ENCODE peak calls at places on chromosomes 13 and 19, in seven cellular contexts. One of them, this sample, is unnamed.

GRCh38 chr13:81957121-81957520 is 1616.2 kb upstream of the SPRY2 start:
- DNase-seq in tibial artery: no peak
- DNase-seq in A549: no peak
- DNase-seq in stimulated activated CD8-positive, alpha-beta memory T cell treated with anti-CD3 and anti-CD28 coated beads, Interleukin-4, amount 100 ng/mL, for 48 hours: no peak
- DNase-seq in CD4-positive, alpha-beta memory T cell: no peak
- DNase-seq in activated naive CD8-positive, alpha-beta T cell treated with anti-CD3 and anti-CD28 coated beads for 36 hours: no peak
- DNase-seq in ovary: no peak
- DNase-seq in this sample: no peak

GRCh38 chr13:25170554-25171107 is 1.5 kb downstream of the AMER2 start:
- DNase-seq in tibial artery: no peak
- DNase-seq in A549: no peak
- DNase-seq in stimulated activated CD8-positive, alpha-beta memory T cell treated with anti-CD3 and anti-CD28 coated beads, Interleukin-4, amount 100 ng/mL, for 48 hours: no peak
- DNase-seq in CD4-positive, alpha-beta memory T cell: no peak
- DNase-seq in activated naive CD8-positive, alpha-beta T cell treated with anti-CD3 and anti-CD28 coated beads for 36 hours: peak; percentile 11
- DNase-seq in ovary: no peak
- DNase-seq in this sample: no peak

GRCh38 chr19:33770107-33770506 is 26.6 kb upstream of the KCTD15 start:
- DNase-seq in tibial artery: no peak
- DNase-seq in A549: no peak
- DNase-seq in stimulated activated CD8-positive, alpha-beta memory T cell treated with anti-CD3 and anti-CD28 coated beads, Interleukin-4, amount 100 ng/mL, for 48 hours: no peak
- DNase-seq in CD4-positive, alpha-beta memory T cell: no peak
- DNase-seq in activated naive CD8-positive, alpha-beta T cell treated with anti-CD3 and anti-CD28 coated beads for 36 hours: no peak
- DNase-seq in ovary: no peak
- DNase-seq in this sample: no peak

GRCh38 chr13:34751492-34751891 is 190.6 kb upstream of the NBEA start:
- DNase-seq in tibial artery: no peak
- DNase-seq in A549: no peak
- DNase-seq in stimulated activated CD8-positive, alpha-beta memory T cell treated with anti-CD3 and anti-CD28 coated beads, Interleukin-4, amount 100 ng/mL, for 48 hours: no peak
- DNase-seq in CD4-positive, alpha-beta memory T cell: no peak
- DNase-seq in activated naive CD8-positive, alpha-beta T cell treated with anti-CD3 and anti-CD28 coated beads for 36 hours: no peak
- DNase-seq in ovary: no peak
- DNase-seq in this sample: no peak

GRCh38 chr19:10417598-10418280 is 2.6 kb upstream of the PDE4A start:
- DNase-seq in tibial artery: no peak
- DNase-seq in A549: no peak
- DNase-seq in stimulated activated CD8-positive, alpha-beta memory T cell treated with anti-CD3 and anti-CD28 coated beads, Interleukin-4, amount 100 ng/mL, for 48 hours: peak; percentile 43
- DNase-seq in CD4-positive, alpha-beta memory T cell: no peak
- DNase-seq in activated naive CD8-positive, alpha-beta T cell treated with anti-CD3 and anti-CD28 coated beads for 36 hours: no peak
- DNase-seq in ovary: no peak
- DNase-seq in this sample: no peak

GRCh38 chr19:48424694-48425219 is 21.0 kb upstream of the GRWD1 start:
- DNase-seq in tibial artery: no peak
- DNase-seq in A549: peak; percentile 87
- DNase-seq in stimulated activated CD8-positive, alpha-beta memory T cell treated with anti-CD3 and anti-CD28 coated beads, Interleukin-4, amount 100 ng/mL, for 48 hours: no peak
- DNase-seq in CD4-positive, alpha-beta memory T cell: no peak
- DNase-seq in activated naive CD8-positive, alpha-beta T cell treated with anti-CD3 and anti-CD28 coated beads for 36 hours: no peak
- DNase-seq in ovary: no peak
- DNase-seq in this sample: peak; percentile 78

GRCh38 chr19:36032251-36033104 is at the start of gene CLIP3:
- DNase-seq in tibial artery: peak; percentile 86
- DNase-seq in A549: no peak
- DNase-seq in stimulated activated CD8-positive, alpha-beta memory T cell treated with anti-CD3 and anti-CD28 coated beads, Interleukin-4, amount 100 ng/mL, for 48 hours: peak; percentile 74
- DNase-seq in CD4-positive, alpha-beta memory T cell: no peak
- DNase-seq in activated naive CD8-positive, alpha-beta T cell treated with anti-CD3 and anti-CD28 coated beads for 36 hours: peak; percentile 47
- DNase-seq in ovary: peak; percentile 85
- DNase-seq in this sample: peak; percentile 96

GRCh38 chr13:75961911-75962310 is 325.8 kb downstream of the LMO7 start:
- DNase-seq in tibial artery: no peak
- DNase-seq in A549: no peak
- DNase-seq in stimulated activated CD8-positive, alpha-beta memory T cell treated with anti-CD3 and anti-CD28 coated beads, Interleukin-4, amount 100 ng/mL, for 48 hours: no peak
- DNase-seq in CD4-positive, alpha-beta memory T cell: no peak
- DNase-seq in activated naive CD8-positive, alpha-beta T cell treated with anti-CD3 and anti-CD28 coated beads for 36 hours: no peak
- DNase-seq in ovary: no peak
- DNase-seq in this sample: no peak

GRCh38 chr13:24328145-24328544 is 18.8 kb downstream of the C1QTNF9 start:
- DNase-seq in tibial artery: no peak
- DNase-seq in A549: no peak
- DNase-seq in stimulated activated CD8-positive, alpha-beta memory T cell treated with anti-CD3 and anti-CD28 coated beads, Interleukin-4, amount 100 ng/mL, for 48 hours: no peak
- DNase-seq in CD4-positive, alpha-beta memory T cell: no peak
- DNase-seq in activated naive CD8-positive, alpha-beta T cell treated with anti-CD3 and anti-CD28 coated beads for 36 hours: no peak
- DNase-seq in ovary: no peak
- DNase-seq in this sample: no peak

GRCh38 chr19:57643734-57644133 is 10.8 kb downstream of the ZNF211 start:
- DNase-seq in tibial artery: no peak
- DNase-seq in A549: no peak
- DNase-seq in stimulated activated CD8-positive, alpha-beta memory T cell treated with anti-CD3 and anti-CD28 coated beads, Interleukin-4, amount 100 ng/mL, for 48 hours: no peak
- DNase-seq in CD4-positive, alpha-beta memory T cell: no peak
- DNase-seq in activated naive CD8-positive, alpha-beta T cell treated with anti-CD3 and anti-CD28 coated beads for 36 hours: no peak
- DNase-seq in ovary: no peak
- DNase-seq in this sample: no peak

GRCh38 chr19:7904074-7905020 is 670 bp downstream of the MAP2K7 start:
- DNase-seq in tibial artery: peak; percentile 81
- DNase-seq in A549: no peak
- DNase-seq in stimulated activated CD8-positive, alpha-beta memory T cell treated with anti-CD3 and anti-CD28 coated beads, Interleukin-4, amount 100 ng/mL, for 48 hours: peak; percentile 67
- DNase-seq in CD4-positive, alpha-beta memory T cell: peak; percentile 93
- DNase-seq in activated naive CD8-positive, alpha-beta T cell treated with anti-CD3 and anti-CD28 coated beads for 36 hours: peak; percentile 70
- DNase-seq in ovary: peak; percentile 67
- DNase-seq in this sample: no peak

GRCh38 chr13:29892149-29892548 is 41.7 kb upstream of the UBL3 start:
- DNase-seq in tibial artery: no peak
- DNase-seq in A549: no peak
- DNase-seq in stimulated activated CD8-positive, alpha-beta memory T cell treated with anti-CD3 and anti-CD28 coated beads, Interleukin-4, amount 100 ng/mL, for 48 hours: no peak
- DNase-seq in CD4-positive, alpha-beta memory T cell: no peak
- DNase-seq in activated naive CD8-positive, alpha-beta T cell treated with anti-CD3 and anti-CD28 coated beads for 36 hours: no peak
- DNase-seq in ovary: no peak
- DNase-seq in this sample: no peak

GRCh38 chr13:33119886-33120543 is 103.8 kb downstream of the KL start:
- DNase-seq in tibial artery: no peak
- DNase-seq in A549: peak; percentile 24
- DNase-seq in stimulated activated CD8-positive, alpha-beta memory T cell treated with anti-CD3 and anti-CD28 coated beads, Interleukin-4, amount 100 ng/mL, for 48 hours: no peak
- DNase-seq in CD4-positive, alpha-beta memory T cell: no peak
- DNase-seq in activated naive CD8-positive, alpha-beta T cell treated with anti-CD3 and anti-CD28 coated beads for 36 hours: no peak
- DNase-seq in ovary: no peak
- DNase-seq in this sample: peak; percentile 35

GRCh38 chr19:964116-964520 is 20.0 kb upstream of the WDR18 start:
- DNase-seq in tibial artery: no peak
- DNase-seq in A549: no peak
- DNase-seq in stimulated activated CD8-positive, alpha-beta memory T cell treated with anti-CD3 and anti-CD28 coated beads, Interleukin-4, amount 100 ng/mL, for 48 hours: no peak
- DNase-seq in CD4-positive, alpha-beta memory T cell: no peak
- DNase-seq in activated naive CD8-positive, alpha-beta T cell treated with anti-CD3 and anti-CD28 coated beads for 36 hours: no peak
- DNase-seq in ovary: no peak
- DNase-seq in this sample: no peak

GRCh38 chr13:109924376-109924775 is 138.0 kb upstream of the IRS2 start:
- DNase-seq in tibial artery: no peak
- DNase-seq in A549: no peak
- DNase-seq in stimulated activated CD8-positive, alpha-beta memory T cell treated with anti-CD3 and anti-CD28 coated beads, Interleukin-4, amount 100 ng/mL, for 48 hours: no peak
- DNase-seq in CD4-positive, alpha-beta memory T cell: no peak
- DNase-seq in activated naive CD8-positive, alpha-beta T cell treated with anti-CD3 and anti-CD28 coated beads for 36 hours: no peak
- DNase-seq in ovary: no peak
- DNase-seq in this sample: no peak

GRCh38 chr19:11421607-11422098 is 2.5 kb upstream of the RGL3 start:
- DNase-seq in tibial artery: peak; percentile 74
- DNase-seq in A549: peak; percentile 6
- DNase-seq in stimulated activated CD8-positive, alpha-beta memory T cell treated with anti-CD3 and anti-CD28 coated beads, Interleukin-4, amount 100 ng/mL, for 48 hours: peak; percentile 78
- DNase-seq in CD4-positive, alpha-beta memory T cell: no peak
- DNase-seq in activated naive CD8-positive, alpha-beta T cell treated with anti-CD3 and anti-CD28 coated beads for 36 hours: peak; percentile 43
- DNase-seq in ovary: no peak
- DNase-seq in this sample: no peak

GRCh38 chr13:30864352-30865130 is 41.5 kb upstream of the MEDAG start:
- DNase-seq in tibial artery: peak; percentile 66
- DNase-seq in A549: no peak
- DNase-seq in stimulated activated CD8-positive, alpha-beta memory T cell treated with anti-CD3 and anti-CD28 coated beads, Interleukin-4, amount 100 ng/mL, for 48 hours: no peak
- DNase-seq in CD4-positive, alpha-beta memory T cell: no peak
- DNase-seq in activated naive CD8-positive, alpha-beta T cell treated with anti-CD3 and anti-CD28 coated beads for 36 hours: no peak
- DNase-seq in ovary: peak; percentile 41
- DNase-seq in this sample: no peak

GRCh38 chr13:40974460-40975407 is 44.4 kb downstream of the ELF1 start:
- DNase-seq in tibial artery: no peak
- DNase-seq in A549: peak; percentile 58
- DNase-seq in stimulated activated CD8-positive, alpha-beta memory T cell treated with anti-CD3 and anti-CD28 coated beads, Interleukin-4, amount 100 ng/mL, for 48 hours: no peak
- DNase-seq in CD4-positive, alpha-beta memory T cell: peak; percentile 75
- DNase-seq in activated naive CD8-positive, alpha-beta T cell treated with anti-CD3 and anti-CD28 coated beads for 36 hours: no peak
- DNase-seq in ovary: no peak
- DNase-seq in this sample: peak; percentile 8

GRCh38 chr13:48252176-48252575 is 19.2 kb downstream of the ITM2B start:
- DNase-seq in tibial artery: no peak
- DNase-seq in A549: no peak
- DNase-seq in stimulated activated CD8-positive, alpha-beta memory T cell treated with anti-CD3 and anti-CD28 coated beads, Interleukin-4, amount 100 ng/mL, for 48 hours: no peak
- DNase-seq in CD4-positive, alpha-beta memory T cell: no peak
- DNase-seq in activated naive CD8-positive, alpha-beta T cell treated with anti-CD3 and anti-CD28 coated beads for 36 hours: no peak
- DNase-seq in ovary: no peak
- DNase-seq in this sample: no peak

GRCh38 chr19:4547303-4548237 is 7.7 kb upstream of the LRG1 start:
- DNase-seq in tibial artery: no peak
- DNase-seq in A549: peak; percentile 59
- DNase-seq in stimulated activated CD8-positive, alpha-beta memory T cell treated with anti-CD3 and anti-CD28 coated beads, Interleukin-4, amount 100 ng/mL, for 48 hours: peak; percentile 49
- DNase-seq in CD4-positive, alpha-beta memory T cell: no peak
- DNase-seq in activated naive CD8-positive, alpha-beta T cell treated with anti-CD3 and anti-CD28 coated beads for 36 hours: peak; percentile 26
- DNase-seq in ovary: no peak
- DNase-seq in this sample: no peak

GRCh38 chr19:12841094-12841493 is 2.8 kb downstream of the MAST1 start:
- DNase-seq in tibial artery: no peak
- DNase-seq in A549: no peak
- DNase-seq in stimulated activated CD8-positive, alpha-beta memory T cell treated with anti-CD3 and anti-CD28 coated beads, Interleukin-4, amount 100 ng/mL, for 48 hours: peak; percentile 54
- DNase-seq in CD4-positive, alpha-beta memory T cell: no peak
- DNase-seq in activated naive CD8-positive, alpha-beta T cell treated with anti-CD3 and anti-CD28 coated beads for 36 hours: peak; percentile 26
- DNase-seq in ovary: no peak
- DNase-seq in this sample: no peak

GRCh38 chr13:90414691-90415596 is 932.5 kb upstream of the MIR17HG start:
- DNase-seq in tibial artery: no peak
- DNase-seq in A549: peak; percentile 20
- DNase-seq in stimulated activated CD8-positive, alpha-beta memory T cell treated with anti-CD3 and anti-CD28 coated beads, Interleukin-4, amount 100 ng/mL, for 48 hours: no peak
- DNase-seq in CD4-positive, alpha-beta memory T cell: no peak
- DNase-seq in activated naive CD8-positive, alpha-beta T cell treated with anti-CD3 and anti-CD28 coated beads for 36 hours: no peak
- DNase-seq in ovary: no peak
- DNase-seq in this sample: peak; percentile 31

GRCh38 chr13:98451676-98452105 is 125.2 kb downstream of the STK24 start:
- DNase-seq in tibial artery: peak; percentile 95
- DNase-seq in A549: no peak
- DNase-seq in stimulated activated CD8-positive, alpha-beta memory T cell treated with anti-CD3 and anti-CD28 coated beads, Interleukin-4, amount 100 ng/mL, for 48 hours: no peak
- DNase-seq in CD4-positive, alpha-beta memory T cell: no peak
- DNase-seq in activated naive CD8-positive, alpha-beta T cell treated with anti-CD3 and anti-CD28 coated beads for 36 hours: no peak
- DNase-seq in ovary: peak; percentile 44
- DNase-seq in this sample: no peak

GRCh38 chr19:46080561-46080960 is 39.8 kb upstream of the IGFL4 start:
- DNase-seq in tibial artery: no peak
- DNase-seq in A549: peak; percentile 65
- DNase-seq in stimulated activated CD8-positive, alpha-beta memory T cell treated with anti-CD3 and anti-CD28 coated beads, Interleukin-4, amount 100 ng/mL, for 48 hours: no peak
- DNase-seq in CD4-positive, alpha-beta memory T cell: no peak
- DNase-seq in activated naive CD8-positive, alpha-beta T cell treated with anti-CD3 and anti-CD28 coated beads for 36 hours: no peak
- DNase-seq in ovary: no peak
- DNase-seq in this sample: peak; percentile 49

GRCh38 chr13:28140433-28141125 is 2.2 kb downstream of the PAN3 start:
- DNase-seq in tibial artery: no peak
- DNase-seq in A549: no peak
- DNase-seq in stimulated activated CD8-positive, alpha-beta memory T cell treated with anti-CD3 and anti-CD28 coated beads, Interleukin-4, amount 100 ng/mL, for 48 hours: no peak
- DNase-seq in CD4-positive, alpha-beta memory T cell: no peak
- DNase-seq in activated naive CD8-positive, alpha-beta T cell treated with anti-CD3 and anti-CD28 coated beads for 36 hours: no peak
- DNase-seq in ovary: no peak
- DNase-seq in this sample: no peak

GRCh38 chr13:75794663-75795062 is 158.5 kb downstream of the LMO7 start:
- DNase-seq in tibial artery: no peak
- DNase-seq in A549: no peak
- DNase-seq in stimulated activated CD8-positive, alpha-beta memory T cell treated with anti-CD3 and anti-CD28 coated beads, Interleukin-4, amount 100 ng/mL, for 48 hours: no peak
- DNase-seq in CD4-positive, alpha-beta memory T cell: no peak
- DNase-seq in activated naive CD8-positive, alpha-beta T cell treated with anti-CD3 and anti-CD28 coated beads for 36 hours: no peak
- DNase-seq in ovary: no peak
- DNase-seq in this sample: no peak

GRCh38 chr13:29908917-29909755 is 58.7 kb upstream of the UBL3 start:
- DNase-seq in tibial artery: no peak
- DNase-seq in A549: no peak
- DNase-seq in stimulated activated CD8-positive, alpha-beta memory T cell treated with anti-CD3 and anti-CD28 coated beads, Interleukin-4, amount 100 ng/mL, for 48 hours: no peak
- DNase-seq in CD4-positive, alpha-beta memory T cell: no peak
- DNase-seq in activated naive CD8-positive, alpha-beta T cell treated with anti-CD3 and anti-CD28 coated beads for 36 hours: no peak
- DNase-seq in ovary: no peak
- DNase-seq in this sample: no peak

GRCh38 chr13:38366954-38367645 is 17.4 kb downstream of the UFM1 start:
- DNase-seq in tibial artery: no peak
- DNase-seq in A549: no peak
- DNase-seq in stimulated activated CD8-positive, alpha-beta memory T cell treated with anti-CD3 and anti-CD28 coated beads, Interleukin-4, amount 100 ng/mL, for 48 hours: no peak
- DNase-seq in CD4-positive, alpha-beta memory T cell: no peak
- DNase-seq in activated naive CD8-positive, alpha-beta T cell treated with anti-CD3 and anti-CD28 coated beads for 36 hours: no peak
- DNase-seq in ovary: no peak
- DNase-seq in this sample: no peak

GRCh38 chr13:50131998-50132936 is 117.0 kb downstream of the KCNRG start:
- DNase-seq in tibial artery: no peak
- DNase-seq in A549: no peak
- DNase-seq in stimulated activated CD8-positive, alpha-beta memory T cell treated with anti-CD3 and anti-CD28 coated beads, Interleukin-4, amount 100 ng/mL, for 48 hours: peak; percentile 32
- DNase-seq in CD4-positive, alpha-beta memory T cell: peak; percentile 51
- DNase-seq in activated naive CD8-positive, alpha-beta T cell treated with anti-CD3 and anti-CD28 coated beads for 36 hours: peak; percentile 18
- DNase-seq in ovary: no peak
- DNase-seq in this sample: no peak

GRCh38 chr19:50646074-50646807 is 3.0 kb upstream of the C19orf81 start:
- DNase-seq in tibial artery: no peak
- DNase-seq in A549: peak; percentile 83
- DNase-seq in stimulated activated CD8-positive, alpha-beta memory T cell treated with anti-CD3 and anti-CD28 coated beads, Interleukin-4, amount 100 ng/mL, for 48 hours: no peak
- DNase-seq in CD4-positive, alpha-beta memory T cell: no peak
- DNase-seq in activated naive CD8-positive, alpha-beta T cell treated with anti-CD3 and anti-CD28 coated beads for 36 hours: no peak
- DNase-seq in ovary: no peak
- DNase-seq in this sample: peak; percentile 58

GRCh38 chr13:46614582-46614981 is 61.6 kb downstream of the LRCH1 start:
- DNase-seq in tibial artery: no peak
- DNase-seq in A549: peak; percentile 61
- DNase-seq in stimulated activated CD8-positive, alpha-beta memory T cell treated with anti-CD3 and anti-CD28 coated beads, Interleukin-4, amount 100 ng/mL, for 48 hours: no peak
- DNase-seq in CD4-positive, alpha-beta memory T cell: no peak
- DNase-seq in activated naive CD8-positive, alpha-beta T cell treated with anti-CD3 and anti-CD28 coated beads for 36 hours: no peak
- DNase-seq in ovary: peak; percentile 45
- DNase-seq in this sample: peak; percentile 2

GRCh38 chr19:48878219-48879024 is 6.2 kb downstream of the PPP1R15A start:
- DNase-seq in tibial artery: peak; percentile 81
- DNase-seq in A549: peak; percentile 51
- DNase-seq in stimulated activated CD8-positive, alpha-beta memory T cell treated with anti-CD3 and anti-CD28 coated beads, Interleukin-4, amount 100 ng/mL, for 48 hours: peak; percentile 43
- DNase-seq in CD4-positive, alpha-beta memory T cell: no peak
- DNase-seq in activated naive CD8-positive, alpha-beta T cell treated with anti-CD3 and anti-CD28 coated beads for 36 hours: no peak
- DNase-seq in ovary: peak; percentile 76
- DNase-seq in this sample: no peak

GRCh38 chr19:29527500-29528328 is 1.9 kb downstream of the VSTM2B start:
- DNase-seq in tibial artery: no peak
- DNase-seq in A549: no peak
- DNase-seq in stimulated activated CD8-positive, alpha-beta memory T cell treated with anti-CD3 and anti-CD28 coated beads, Interleukin-4, amount 100 ng/mL, for 48 hours: no peak
- DNase-seq in CD4-positive, alpha-beta memory T cell: no peak
- DNase-seq in activated naive CD8-positive, alpha-beta T cell treated with anti-CD3 and anti-CD28 coated beads for 36 hours: no peak
- DNase-seq in ovary: no peak
- DNase-seq in this sample: no peak

GRCh38 chr13:19266979-19267378 is 85.4 kb upstream of the TUBA3C start:
- DNase-seq in tibial artery: no peak
- DNase-seq in A549: no peak
- DNase-seq in stimulated activated CD8-positive, alpha-beta memory T cell treated with anti-CD3 and anti-CD28 coated beads, Interleukin-4, amount 100 ng/mL, for 48 hours: no peak
- DNase-seq in CD4-positive, alpha-beta memory T cell: no peak
- DNase-seq in activated naive CD8-positive, alpha-beta T cell treated with anti-CD3 and anti-CD28 coated beads for 36 hours: no peak
- DNase-seq in ovary: no peak
- DNase-seq in this sample: no peak

GRCh38 chr13:113586661-113587479 is 2.3 kb downstream of the TFDP1 start:
- DNase-seq in tibial artery: peak; percentile 40
- DNase-seq in A549: no peak
- DNase-seq in stimulated activated CD8-positive, alpha-beta memory T cell treated with anti-CD3 and anti-CD28 coated beads, Interleukin-4, amount 100 ng/mL, for 48 hours: no peak
- DNase-seq in CD4-positive, alpha-beta memory T cell: no peak
- DNase-seq in activated naive CD8-positive, alpha-beta T cell treated with anti-CD3 and anti-CD28 coated beads for 36 hours: peak; percentile 18
- DNase-seq in ovary: no peak
- DNase-seq in this sample: no peak

GRCh38 chr19:10419200-10419645 is 1.1 kb upstream of the PDE4A start:
- DNase-seq in tibial artery: no peak
- DNase-seq in A549: peak; percentile 50
- DNase-seq in stimulated activated CD8-positive, alpha-beta memory T cell treated with anti-CD3 and anti-CD28 coated beads, Interleukin-4, amount 100 ng/mL, for 48 hours: peak; percentile 73
- DNase-seq in CD4-positive, alpha-beta memory T cell: peak; percentile 69
- DNase-seq in activated naive CD8-positive, alpha-beta T cell treated with anti-CD3 and anti-CD28 coated beads for 36 hours: peak; percentile 72
- DNase-seq in ovary: no peak
- DNase-seq in this sample: no peak

GRCh38 chr19:3618144-3618810 is 8.3 kb downstream of the CACTIN start:
- DNase-seq in tibial artery: peak; percentile 87
- DNase-seq in A549: peak; percentile 44
- DNase-seq in stimulated activated CD8-positive, alpha-beta memory T cell treated with anti-CD3 and anti-CD28 coated beads, Interleukin-4, amount 100 ng/mL, for 48 hours: peak; percentile 80
- DNase-seq in CD4-positive, alpha-beta memory T cell: no peak
- DNase-seq in activated naive CD8-positive, alpha-beta T cell treated with anti-CD3 and anti-CD28 coated beads for 36 hours: peak; percentile 63
- DNase-seq in ovary: peak; percentile 70
- DNase-seq in this sample: no peak

GRCh38 chr19:843180-843835 is 2.5 kb downstream of the PRTN3 start:
- DNase-seq in tibial artery: no peak
- DNase-seq in A549: peak; percentile 55
- DNase-seq in stimulated activated CD8-positive, alpha-beta memory T cell treated with anti-CD3 and anti-CD28 coated beads, Interleukin-4, amount 100 ng/mL, for 48 hours: no peak
- DNase-seq in CD4-positive, alpha-beta memory T cell: no peak
- DNase-seq in activated naive CD8-positive, alpha-beta T cell treated with anti-CD3 and anti-CD28 coated beads for 36 hours: no peak
- DNase-seq in ovary: no peak
- DNase-seq in this sample: no peak